ENCODE peak calls at places on chromosomes 4 and X, in four cellular contexts. G is testis, Q is Peyer's patch, J is tibial nerve. F is an unnamed sample.
A peak's percentile ranks its signal among the peaks of the same experiment; 100 is the strongest.

GRCh38 chr4:45172636-45173035 is 446.3 kb upstream of the GNPDA2 start:
- DNase-seq in J (no peak), Q (no peak), G (no peak), F (no peak)

GRCh38 chrX:85052636-85053343 is 49.1 kb downstream of the APOOL start:
- DNase-seq in J (no peak), G (no peak), Q (no peak), F (no peak)

GRCh38 chr4:87235020-87235671 is 14.7 kb upstream of the KLHL8 start:
- DNase-seq in J (no peak), Q (no peak), G (no peak), F (no peak)

GRCh38 chrX:141341743-141342142 is 99.4 kb upstream of the SPANXC start:
- DNase-seq in Q (no peak), G (no peak), J (no peak), F (no peak)

GRCh38 chr4:7539659-7540058 is 104.9 kb upstream of the PSAPL1 start:
- DNase-seq in J (no peak), G (peak; percentile 87), Q (no peak), F (no peak)

GRCh38 chr4:7196283-7196651 is 3.9 kb downstream of the SORCS2 start:
- DNase-seq in J (peak; percentile 3), G (peak; percentile 8), Q (no peak), F (no peak)

GRCh38 chr4:74364649-74365491 is at the start of gene EREG:
- DNase-seq in Q (peak; percentile 64), G (peak; percentile 15), J (no peak), F (peak; percentile 6)

GRCh38 chr4:22515145-22515887 is 550 bp downstream of the ADGRA3 start:
- DNase-seq in J (peak; percentile 29), G (peak; percentile 85), Q (peak; percentile 82), F (peak; percentile 61)

GRCh38 chr4:169136330-169136729 is 126.3 kb upstream of the CBR4 start:
- DNase-seq in J (no peak), G (no peak), Q (no peak), F (no peak)

GRCh38 chr4:125693233-125693632 is 378.5 kb downstream of the FAT4 start:
- DNase-seq in G (no peak), J (no peak), Q (no peak), F (no peak)

GRCh38 chrX:7132335-7133035 is 15.0 kb upstream of the STS start:
- DNase-seq in J (no peak), G (peak; percentile 46), Q (peak; percentile 68), F (peak; percentile 17)

GRCh38 chrX:105314468-105314867 is 94.0 kb upstream of the TEX13A start:
- DNase-seq in G (no peak), J (no peak), Q (no peak), F (no peak)

GRCh38 chr4:138488527-138488926 is 246.4 kb upstream of the SLC7A11 start:
- DNase-seq in Q (no peak), G (no peak), J (no peak), F (no peak)

GRCh38 chr4:169070071-169070894 is 60.2 kb upstream of the CBR4 start:
- DNase-seq in J (no peak), G (peak; percentile 58), Q (no peak), F (peak; percentile 51)

GRCh38 chrX:17706676-17707075 is 30.6 kb upstream of the SCML1 start:
- DNase-seq in Q (no peak), G (no peak), J (no peak), F (no peak)

GRCh38 chrX:110733166-110733565 is 62.5 kb downstream of the CHRDL1 start:
- DNase-seq in J (no peak), Q (no peak), G (no peak), F (no peak)

GRCh38 chr4:155602351-155603140 is 64.1 kb upstream of the GUCY1A1 start:
- DNase-seq in G (no peak), Q (no peak), J (no peak), F (no peak)

GRCh38 chrX:120725874-120726273 is 96.0 kb upstream of the C1GALT1C1 start:
- DNase-seq in J (no peak), G (no peak), Q (no peak), F (no peak)

GRCh38 chr4:139188648-139189416 is 11.8 kb upstream of the ELF2 start:
- DNase-seq in J (no peak), G (no peak), Q (no peak), F (no peak)

GRCh38 chr4:88791274-88791673 is 93.6 kb upstream of the NAP1L5 start:
- DNase-seq in Q (no peak), G (no peak), J (no peak), F (no peak)

GRCh38 chr4:1018147-1019020 is 7.0 kb downstream of the FGFRL1 start:
- DNase-seq in Q (no peak), J (no peak), G (no peak), F (no peak)

GRCh38 chr4:41839945-41840854 is 91.7 kb upstream of the PHOX2B start:
- DNase-seq in J (no peak), G (no peak), Q (no peak), F (no peak)

GRCh38 chr4:121053601-121054143 is 18.7 kb downstream of the NDNF start:
- DNase-seq in G (no peak), J (no peak), Q (no peak), F (no peak)

GRCh38 chrX:1453390-1453783 is 678 bp upstream of the ASMTL start:
- DNase-seq in J (no peak), Q (no peak), G (no peak), F (no peak)

GRCh38 chrX:13091111-13091765 is 46.8 kb upstream of the FAM9C start:
- DNase-seq in J (no peak), Q (no peak), G (no peak), F (no peak)

GRCh38 chr4:76640252-76640925 is 205.4 kb downstream of the SHROOM3 start:
- DNase-seq in G (no peak), J (no peak), Q (no peak), F (no peak)

DNA sequence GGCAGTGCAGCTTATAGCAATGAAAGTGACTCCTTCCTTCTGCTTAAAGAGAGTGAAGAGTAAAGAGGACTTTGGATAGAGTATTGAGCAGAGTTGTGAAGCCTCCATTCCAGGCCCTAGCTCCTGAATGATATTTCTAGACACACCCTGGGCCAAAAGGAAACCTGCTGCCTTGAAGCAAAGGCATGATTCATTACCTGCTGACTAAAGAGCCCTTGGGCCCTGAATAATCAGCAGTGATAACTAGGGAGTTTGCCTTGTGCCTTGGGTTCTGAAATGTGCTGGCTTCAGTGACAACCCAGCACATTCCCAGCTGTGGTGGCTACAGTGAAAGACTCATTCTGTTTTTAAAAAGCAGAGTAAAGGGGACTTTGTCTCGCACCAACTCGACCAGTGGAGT is 49.2 kb downstream of the STPG2 start:
- DNase-seq in Q (no peak), J (no peak), G (no peak), F (no peak)
- H3K9me3 ChIP-seq in Q (no peaks in the 10 kb centered on the region), J (no peaks in the 10 kb centered on the region), G (no peaks in the 10 kb centered on the region), F (peaks cover 7% of the 10 kb centered on the region)

DNA sequence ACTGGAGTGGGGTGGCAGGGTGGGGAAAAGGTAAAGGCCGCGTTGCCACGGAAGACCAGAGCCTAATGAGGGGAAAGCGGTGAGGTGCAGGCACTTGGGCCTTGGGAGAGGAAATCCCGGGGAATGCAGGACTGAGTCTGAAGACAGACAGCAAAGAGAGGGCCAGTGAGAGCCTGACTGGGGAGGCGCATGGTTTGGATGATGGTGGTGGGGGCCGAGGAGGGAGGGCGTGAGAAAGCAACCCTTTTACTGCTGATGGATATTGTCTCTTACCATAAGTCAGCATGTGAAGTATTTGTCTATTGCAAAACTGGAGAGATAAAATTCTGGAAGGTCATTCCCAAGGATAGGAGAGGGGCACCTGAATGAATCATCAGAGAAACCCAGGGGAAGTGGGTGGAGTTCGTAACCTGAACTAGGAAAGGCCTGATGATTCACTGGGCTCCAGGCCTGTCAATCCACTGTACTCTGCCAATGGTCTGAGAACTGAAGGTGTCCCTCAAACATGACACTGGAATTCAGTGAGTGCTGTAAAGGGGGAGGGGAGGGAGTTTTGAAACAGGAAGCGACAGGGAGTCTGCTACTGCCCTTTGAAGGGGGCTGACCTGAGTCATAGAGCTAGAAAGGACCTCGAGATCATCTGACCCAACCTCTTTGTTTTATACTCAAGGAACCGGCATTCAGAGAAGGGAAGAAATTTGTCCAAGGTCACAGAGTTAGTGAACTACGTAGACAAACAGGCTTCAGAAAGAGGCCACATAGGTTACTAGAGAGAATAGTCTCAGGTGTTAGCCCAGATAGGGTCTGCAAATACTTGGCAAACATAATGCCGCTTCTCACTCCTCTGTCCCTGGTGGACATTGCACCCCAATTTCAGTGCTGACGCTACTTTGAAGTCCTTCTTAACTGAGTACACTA is 52.2 kb downstream of the NALF2 start:
- DNase-seq in Q (no peak), G (peak; percentile 18), J (no peak), F (no peak)
- H3K4me3 ChIP-seq in Q (no peak overlapping the region), G (no peak overlapping the region), J (no peak overlapping the region), F (no peak overlapping the region)

GRCh38 chr4:183675625-183676024 is 16.5 kb downstream of the TRAPPC11 start:
- DNase-seq in J (no peak), G (no peak), Q (no peak), F (no peak)
- H3K36me3 ChIP-seq in J (peaks cover 8% of the 10 kb centered on the region), G (no peaks in the 10 kb centered on the region), Q (no peaks in the 10 kb centered on the region), F (peaks cover 98% of the 10 kb centered on the region)

DNA sequence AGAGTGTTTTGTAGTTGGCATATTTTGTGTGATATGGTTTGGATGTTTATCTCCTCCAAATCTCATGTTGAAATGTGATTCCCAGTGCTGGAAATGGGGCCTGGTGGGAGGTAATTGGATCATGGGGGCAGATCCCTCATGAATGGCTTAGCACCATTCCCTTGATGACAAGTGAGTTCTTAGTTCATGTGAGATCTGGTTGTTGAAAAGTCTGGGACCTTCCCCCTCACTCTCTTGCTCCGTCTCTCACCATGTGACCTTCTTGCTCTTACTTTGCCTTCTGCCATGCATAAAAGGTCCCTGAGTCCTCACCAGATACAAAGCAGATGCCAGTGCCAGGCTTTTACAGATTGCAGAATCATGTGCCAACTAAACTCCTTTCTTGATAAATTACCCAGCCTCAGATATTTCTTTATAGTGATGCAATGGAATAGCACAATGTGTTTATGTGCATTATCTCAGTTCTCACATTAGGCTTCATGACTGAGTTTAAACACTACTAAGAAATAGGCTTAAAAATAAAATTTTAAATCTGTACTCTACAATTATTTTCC is 1348.8 kb downstream of the STIM2 start:
- DNase-seq in G (no peak), J (no peak), Q (no peak), F (no peak)
- H3K9me3 ChIP-seq in G (no peaks in the 10 kb centered on the region), J (peaks cover 11% of the 10 kb centered on the region), Q (no peaks in the 10 kb centered on the region), F (no peaks in the 10 kb centered on the region)

GRCh38 chrX:53438174-53438831 is 4.1 kb upstream of the HSD17B10 start:
- DNase-seq in J (no peak), G (no peak), Q (no peak), F (no peak)

GRCh38 chrX:53441531-53442321 is 7.6 kb upstream of the HSD17B10 start:
- DNase-seq in G (peak; percentile 75), J (peak; percentile 28), Q (peak; percentile 85), F (peak; percentile 64)

GRCh38 chrX:53440631-53441517 is 6.7 kb upstream of the HSD17B10 start:
- DNase-seq in G (peak; percentile 21), J (peak; percentile 59), Q (peak; percentile 71), F (peak; percentile 18)

GRCh38 chrX:53438832-53439230 is 4.7 kb upstream of the HSD17B10 start:
- DNase-seq in J (no peak), Q (no peak), G (no peak), F (no peak)

DNA sequence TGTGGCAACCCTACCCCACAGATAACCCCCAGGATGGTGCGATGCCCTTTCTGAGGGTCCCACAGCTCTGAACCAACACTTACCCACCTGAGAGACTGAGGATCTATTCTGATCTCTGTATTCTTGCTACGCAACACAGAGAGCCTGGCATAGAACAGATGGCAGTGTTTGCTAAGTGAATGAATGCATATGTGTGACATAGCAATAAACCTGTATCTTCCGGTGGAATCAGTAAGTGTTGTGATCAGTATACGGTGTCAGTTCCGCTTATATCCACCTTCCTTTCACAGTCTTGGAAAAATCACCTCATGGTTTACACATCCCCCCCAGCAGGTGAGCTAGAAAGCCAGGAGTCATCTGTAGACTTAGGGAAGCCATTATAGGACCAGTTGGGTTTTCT is 5.9 kb upstream of the HSD17B10 start:
- DNase-seq in J (no peak), G (no peak), Q (no peak), F (no peak)
- H3K4me3 ChIP-seq in J (peak overlapping the region; percentile 51), G (no peak overlapping the region), Q (peak overlapping the region; percentile 55), F (no peak overlapping the region)

GRCh38 chr4:162234595-162234994 is 70.8 kb upstream of the FSTL5 start:
- DNase-seq in J (no peak), G (no peak), Q (no peak), F (no peak)
- H3K36me3 ChIP-seq in J (no peaks in the 10 kb centered on the region), G (no peaks in the 10 kb centered on the region), Q (no peaks in the 10 kb centered on the region), F (no peaks in the 10 kb centered on the region)

F was measured in heart right ventricle.